ENCODE peak calls at places on chromosomes 12 and 14, in six cellular contexts. One of them, this sample, is unnamed.

GRCh38 chr12:64625243-64626077 is 15.2 kb downstream of the RASSF3 start:
- DNase-seq in AG09309: peak
- DNase-seq in kidney tubule cell: peak
- DNase-seq in dorsolateral prefrontal cortex: no peak
- DNase-seq in frontal cortex: no peak
- DNase-seq in HT-29: peak
- DNase-seq in this sample: peak

GRCh38 chr12:92696240-92696639 is 6.5 kb upstream of the PLEKHG7 start:
- DNase-seq in dorsolateral prefrontal cortex: peak
- DNase-seq in frontal cortex: no peak
- DNase-seq in kidney tubule cell: no peak
- DNase-seq in HT-29: no peak
- DNase-seq in AG09309: peak
- DNase-seq in this sample: no peak

GRCh38 chr14:92655802-92656201 is 92.6 kb downstream of the LGMN start:
- DNase-seq in kidney tubule cell: no peak
- DNase-seq in HT-29: no peak
- DNase-seq in AG09309: no peak
- DNase-seq in frontal cortex: no peak
- DNase-seq in dorsolateral prefrontal cortex: no peak
- DNase-seq in this sample: no peak

GRCh38 chr14:39431416-39432178 is 636 bp downstream of the FBXO33 start:
- DNase-seq in dorsolateral prefrontal cortex: peak
- DNase-seq in HT-29: peak
- DNase-seq in AG09309: no peak
- DNase-seq in kidney tubule cell: peak
- DNase-seq in frontal cortex: no peak
- DNase-seq in this sample: no peak

GRCh38 chr12:65279387-65280112 is 1.1 kb downstream of the MSRB3 start:
- DNase-seq in HT-29: no peak
- DNase-seq in frontal cortex: no peak
- DNase-seq in dorsolateral prefrontal cortex: no peak
- DNase-seq in AG09309: no peak
- DNase-seq in kidney tubule cell: no peak
- DNase-seq in this sample: no peak

GRCh38 chr12:56097738-56098137 is 6.6 kb upstream of the PA2G4 start:
- DNase-seq in frontal cortex: no peak
- DNase-seq in AG09309: no peak
- DNase-seq in dorsolateral prefrontal cortex: no peak
- DNase-seq in HT-29: no peak
- DNase-seq in kidney tubule cell: no peak
- DNase-seq in this sample: no peak

GRCh38 chr12:113413488-113413939 is 8.7 kb upstream of the SDSL start:
- DNase-seq in AG09309: no peak
- DNase-seq in dorsolateral prefrontal cortex: no peak
- DNase-seq in HT-29: no peak
- DNase-seq in kidney tubule cell: peak
- DNase-seq in frontal cortex: no peak
- DNase-seq in this sample: no peak

GRCh38 chr12:52313926-52314325 is 7.3 kb downstream of the KRT83 start:
- DNase-seq in HT-29: no peak
- DNase-seq in kidney tubule cell: no peak
- DNase-seq in frontal cortex: no peak
- DNase-seq in dorsolateral prefrontal cortex: no peak
- DNase-seq in AG09309: no peak
- DNase-seq in this sample: no peak

GRCh38 chr14:53646925-53647324 is 309.7 kb downstream of the BMP4 start:
- DNase-seq in HT-29: no peak
- DNase-seq in kidney tubule cell: no peak
- DNase-seq in frontal cortex: no peak
- DNase-seq in dorsolateral prefrontal cortex: no peak
- DNase-seq in AG09309: no peak
- DNase-seq in this sample: no peak

GRCh38 chr12:6849976-6850560 is 1.0 kb downstream of the CDCA3 start:
- DNase-seq in kidney tubule cell: no peak
- DNase-seq in AG09309: no peak
- DNase-seq in frontal cortex: no peak
- DNase-seq in dorsolateral prefrontal cortex: no peak
- DNase-seq in HT-29: no peak
- DNase-seq in this sample: no peak

GRCh38 chr14:100669468-100669867 is 57.2 kb upstream of the DLK1 start:
- DNase-seq in kidney tubule cell: no peak
- DNase-seq in frontal cortex: no peak
- DNase-seq in HT-29: no peak
- DNase-seq in dorsolateral prefrontal cortex: no peak
- DNase-seq in AG09309: no peak
- DNase-seq in this sample: no peak

GRCh38 chr12:3160081-3160480 is 82.9 kb downstream of the TSPAN9 start:
- DNase-seq in dorsolateral prefrontal cortex: no peak
- DNase-seq in kidney tubule cell: no peak
- DNase-seq in frontal cortex: no peak
- DNase-seq in AG09309: no peak
- DNase-seq in HT-29: no peak
- DNase-seq in this sample: no peak

GRCh38 chr12:111056618-111057521 is 136.5 kb upstream of the MYL2 start:
- DNase-seq in AG09309: no peak
- DNase-seq in dorsolateral prefrontal cortex: no peak
- DNase-seq in frontal cortex: no peak
- DNase-seq in HT-29: no peak
- DNase-seq in kidney tubule cell: no peak
- DNase-seq in this sample: no peak

GRCh38 chr14:77681196-77682157 is 26.3 kb downstream of the ALKBH1 start:
- DNase-seq in AG09309: no peak
- DNase-seq in HT-29: peak
- DNase-seq in frontal cortex: no peak
- DNase-seq in kidney tubule cell: no peak
- DNase-seq in dorsolateral prefrontal cortex: no peak
- DNase-seq in this sample: no peak

GRCh38 chr14:77290705-77291104 is 19.7 kb upstream of the NGB start:
- DNase-seq in dorsolateral prefrontal cortex: no peak
- DNase-seq in AG09309: no peak
- DNase-seq in HT-29: no peak
- DNase-seq in frontal cortex: no peak
- DNase-seq in kidney tubule cell: peak
- DNase-seq in this sample: no peak

GRCh38 chr12:54958048-54958658 is 26.4 kb downstream of the TESPA1 start:
- DNase-seq in AG09309: peak
- DNase-seq in HT-29: peak
- DNase-seq in frontal cortex: peak
- DNase-seq in kidney tubule cell: peak
- DNase-seq in dorsolateral prefrontal cortex: no peak
- DNase-seq in this sample: no peak

GRCh38 chr12:106774808-106775524 is 484 bp downstream of the RIC8B start:
- DNase-seq in kidney tubule cell: no peak
- DNase-seq in dorsolateral prefrontal cortex: no peak
- DNase-seq in AG09309: no peak
- DNase-seq in frontal cortex: no peak
- DNase-seq in HT-29: peak
- DNase-seq in this sample: no peak

This sample was measured in hypothalamus.